ENCODE peak calls at places on chromosome 6, in four cellular contexts. One of them, this sample, is unnamed.

GRCh38 chr6:56445818-56446217 is 196.9 kb downstream of the DST start:
- DNase-seq in anterior cingulate cortex: no peak
- DNase-seq in fibroblast of lung: no peak
- DNase-seq in T-cell: no peak
- DNase-seq in this sample: no peak

GRCh38 chr6:15409301-15410125 is 163.6 kb downstream of the JARID2 start:
- DNase-seq in T-cell: no peak
- DNase-seq in fibroblast of lung: no peak
- DNase-seq in anterior cingulate cortex: no peak
- DNase-seq in this sample: no peak

GRCh38 chr6:1297746-1298145 is 14.2 kb upstream of the FOXQ1 start:
- DNase-seq in T-cell: no peak
- DNase-seq in fibroblast of lung: peak
- DNase-seq in anterior cingulate cortex: no peak
- DNase-seq in this sample: no peak

GRCh38 chr6:43199912-43200311 is 17.9 kb downstream of the CUL9 start:
- DNase-seq in anterior cingulate cortex: no peak
- DNase-seq in fibroblast of lung: no peak
- DNase-seq in T-cell: no peak
- DNase-seq in this sample: no peak

GRCh38 chr6:135182120-135182992 is 1.2 kb downstream of the MYB start:
- DNase-seq in T-cell: peak
- DNase-seq in fibroblast of lung: peak
- DNase-seq in anterior cingulate cortex: no peak
- DNase-seq in this sample: peak

GRCh38 chr6:106872044-106872443 is 102.5 kb downstream of the CD24 start:
- DNase-seq in fibroblast of lung: peak
- DNase-seq in T-cell: no peak
- DNase-seq in anterior cingulate cortex: no peak
- DNase-seq in this sample: no peak

GRCh38 chr6:119830494-119831295 is 481.1 kb upstream of the MAN1A1 start:
- DNase-seq in anterior cingulate cortex: no peak
- DNase-seq in T-cell: no peak
- DNase-seq in fibroblast of lung: no peak
- DNase-seq in this sample: no peak

GRCh38 chr6:43740961-43741764 is 28.8 kb upstream of the VEGFA start:
- DNase-seq in anterior cingulate cortex: no peak
- DNase-seq in fibroblast of lung: no peak
- DNase-seq in T-cell: no peak
- DNase-seq in this sample: no peak

GRCh38 chr6:105981002-105981887 is 104.9 kb upstream of the PRDM1 start:
- DNase-seq in fibroblast of lung: peak
- DNase-seq in anterior cingulate cortex: no peak
- DNase-seq in T-cell: peak
- DNase-seq in this sample: no peak

This sample was measured in AG08396.